ENCODE peak calls at places on chromosome 5, in seven cellular contexts. L is aorta; F is caudate nucleus; G is OCI-LY7; X is right cardiac atrium; K is stimulated activated CD4-positive, alpha-beta T cell treated with anti-CD3 and anti-CD28 coated beads, Interleukin-2, amount 100 ng/mL, for 4 hours; V is dorsolateral prefrontal cortex. J is an unnamed sample.
A peak's percentile ranks its signal among the peaks of the same experiment; 100 is the strongest.

GRCh38 chr5:126422994-126423788 is at the start of gene GRAMD2B:
- DNase-seq in L (peak; percentile 92), F (peak; percentile 79), G (no peak), X (peak; percentile 89), K (peak; percentile 57), V (peak; percentile 70), J (peak; percentile 94)

GRCh38 chr5:169213479-169213878 is 87.5 kb downstream of the SLIT3 start:
- DNase-seq in L (no peak), F (no peak), G (no peak), X (no peak), K (no peak), V (no peak), J (no peak)

GRCh38 chr5:159415301-159415937 is 85.1 kb upstream of the IL12B start:
- DNase-seq in L (no peak), F (no peak), G (no peak), X (peak; percentile 24), K (no peak), V (no peak), J (peak; percentile 48)

GRCh38 chr5:102010644-102011043 is 285.4 kb downstream of the SLCO4C1 start:
- DNase-seq in L (no peak), F (no peak), G (no peak), X (no peak), K (no peak), V (no peak), J (no peak)

GRCh38 chr5:36494756-36495637 is 111.4 kb upstream of the SLC1A3 start:
- DNase-seq in L (no peak), F (no peak), G (no peak), X (no peak), K (no peak), V (no peak), J (no peak)

GRCh38 chr5:120375248-120375647 is 88.9 kb upstream of the PRR16 start:
- DNase-seq in L (no peak), F (no peak), G (no peak), X (no peak), K (no peak), V (no peak), J (no peak)

GRCh38 chr5:57642066-57642465 is 159.5 kb upstream of the ACTBL2 start:
- DNase-seq in L (no peak), F (no peak), G (no peak), X (no peak), K (no peak), V (no peak), J (no peak)

GRCh38 chr5:54702470-54702869 is 184.9 kb downstream of the SNX18 start:
- DNase-seq in L (no peak), F (no peak), G (no peak), X (no peak), K (no peak), V (no peak), J (no peak)

GRCh38 chr5:145921211-145921610 is 15.2 kb upstream of the SH3RF2 start:
- DNase-seq in L (no peak), F (no peak), G (no peak), X (no peak), K (no peak), V (no peak), J (no peak)

GRCh38 chr5:156411131-156411727 is 84.3 kb downstream of the SGCD start:
- DNase-seq in L (no peak), F (no peak), G (no peak), X (peak; percentile 16), K (no peak), V (no peak), J (no peak)

GRCh38 chr5:94442971-94443370 is 175.4 kb downstream of the KIAA0825 start:
- DNase-seq in L (no peak), F (no peak), G (no peak), X (no peak), K (no peak), V (no peak), J (no peak)

GRCh38 chr5:60339691-60340191 is 360.2 kb downstream of the DEPDC1B start:
- DNase-seq in L (peak; percentile 74), F (peak; percentile 39), G (no peak), X (no peak), K (no peak), V (peak; percentile 77), J (no peak)

GRCh38 chr5:59039296-59040006 is 456.6 kb downstream of the RAB3C start:
- DNase-seq in L (peak; percentile 91), F (peak; percentile 18), G (no peak), X (peak; percentile 92), K (peak; percentile 76), V (peak; percentile 39), J (peak; percentile 86)